ENCODE peak calls at places on chromosomes 16 and 17, in seven cellular contexts. L is AG09309, I is NCI-H1436 treated with DMSO at 0.1 percent for 48 hours, M is NCI-H1417, W is posterior cingulate gyrus, R is AG20443, X is endothelial cell. N is an unnamed sample.

GRCh38 chr17:67151717-67152116 is 93.3 kb downstream of the HELZ start:
- DNase-seq in L (no peak), I (no peak), M (no peak), W (no peak), R (peak; percentile 25), X (no peak), N (no peak)

GRCh38 chr16:12455287-12455798 is 348.3 kb downstream of the CPPED1 start:
- DNase-seq in L (no peak), I (no peak), M (peak; percentile 54), W (peak; percentile 66), R (peak; percentile 86), X (peak; percentile 76), N (peak; percentile 5)

GRCh38 chr17:44738214-44738906 is 20.4 kb upstream of the ADAM11 start:
- DNase-seq in L (no peak), I (no peak), M (no peak), W (no peak), R (no peak), X (no peak), N (no peak)

GRCh38 chr17:19238167-19238505 is 970 bp downstream of the EPN2 start:
- DNase-seq in L (no peak), I (no peak), M (no peak), W (peak; percentile 42), R (peak; percentile 49), X (peak; percentile 31), N (no peak)

GRCh38 chr16:24315343-24315742 is 59.2 kb downstream of the CACNG3 start:
- DNase-seq in L (no peak), I (no peak), M (no peak), W (no peak), R (no peak), X (no peak), N (no peak)

GRCh38 chr16:13453325-13453724 is 466.6 kb upstream of the ERCC4 start:
- DNase-seq in L (no peak), I (no peak), M (peak; percentile 1), W (no peak), R (no peak), X (no peak), N (no peak)

GRCh38 chr16:83720981-83721380 is 86.8 kb upstream of the HSBP1 start:
- DNase-seq in L (no peak), I (no peak), M (peak; percentile 14), W (no peak), R (no peak), X (no peak), N (no peak)

GRCh38 chr16:28609631-28610594 is at the start of gene SULT1A1:
- DNase-seq in L (no peak), I (no peak), M (no peak), W (no peak), R (no peak), X (no peak), N (no peak)

GRCh38 chr16:77143364-77143763 is 47.6 kb upstream of the MON1B start:
- DNase-seq in L (no peak), I (no peak), M (no peak), W (no peak), R (no peak), X (no peak), N (no peak)

GRCh38 chr16:19883296-19883951 is 1.2 kb downstream of the GPRC5B start:
- DNase-seq in L (no peak), I (no peak), M (no peak), W (peak; percentile 70), R (no peak), X (peak; percentile 51), N (no peak)

GRCh38 chr16:71350821-71351557 is 7.5 kb upstream of the CALB2 start:
- DNase-seq in L (no peak), I (no peak), M (no peak), W (no peak), R (no peak), X (no peak), N (no peak)

GRCh38 chr16:50719401-50720337 is 22.2 kb upstream of the CYLD start:
- DNase-seq in L (no peak), I (no peak), M (no peak), W (no peak), R (no peak), X (no peak), N (no peak)

GRCh38 chr16:11675561-11676511 is 7.6 kb downstream of the SNN start:
- DNase-seq in L (no peak), I (no peak), M (no peak), W (peak; percentile 38), R (no peak), X (no peak), N (no peak)

GRCh38 chr16:49491736-49492089 is 118.1 kb downstream of the C16orf78 start:
- DNase-seq in L (no peak), I (no peak), M (no peak), W (peak; percentile 50), R (no peak), X (peak; percentile 53), N (no peak)

GRCh38 chr17:72393553-72393952 is 272.7 kb downstream of the SOX9 start:
- DNase-seq in L (no peak), I (no peak), M (no peak), W (no peak), R (peak; percentile 73), X (no peak), N (no peak)

GRCh38 chr17:64183815-64184397 is 54.0 kb upstream of the ERN1 start:
- DNase-seq in L (no peak), I (no peak), M (no peak), W (no peak), R (peak; percentile 38), X (no peak), N (no peak)

GRCh38 chr16:30053376-30054015 is 12.1 kb upstream of the ALDOA start:
- DNase-seq in L (no peak), I (no peak), M (no peak), W (no peak), R (peak; percentile 69), X (no peak), N (no peak)